ENCODE peak calls at places on chromosomes 7 and 10, in seven cellular contexts. Z is OCI-LY7, P is AG09309, O is BE2C, F is cardiac fibroblast, U is uterus, A is foreskin fibroblast. H is an unnamed sample.

GRCh38 chr7:34916267-34916666 is 121.0 kb downstream of the DPY19L1 start:
- DNase-seq in Z (no peak), P (no peak), O (no peak), F (no peak), U (no peak), A (no peak), H (no peak)

GRCh38 chr7:27064169-27064568 is 31.6 kb downstream of the HOXA1 start:
- DNase-seq in Z (no peak), P (no peak), O (no peak), F (peak), U (no peak), A (no peak), H (no peak)

GRCh38 chr7:31805209-31805818 is 118.3 kb downstream of the PPP1R17 start:
- DNase-seq in Z (no peak), P (no peak), O (no peak), F (no peak), U (no peak), A (no peak), H (no peak)

GRCh38 chr7:90747521-90747920 is 151.4 kb downstream of the CDK14 start:
- DNase-seq in Z (no peak), P (no peak), O (no peak), F (no peak), U (no peak), A (no peak), H (no peak)

GRCh38 chr10:26334932-26335573 is 103.1 kb upstream of the APBB1IP start:
- DNase-seq in Z (peak), P (peak), O (peak), F (peak), U (peak), A (peak), H (peak)

GRCh38 chr10:99357691-99358090 is 28.5 kb downstream of the CNNM1 start:
- DNase-seq in Z (no peak), P (no peak), O (no peak), F (no peak), U (no peak), A (no peak), H (no peak)

GRCh38 chr7:47852330-47853245 is 95.7 kb downstream of the PKD1L1 start:
- DNase-seq in Z (peak), P (no peak), O (peak), F (peak), U (no peak), A (no peak), H (no peak)

GRCh38 chr10:96022739-96023138 is 20.6 kb upstream of the CCNJ start:
- DNase-seq in Z (no peak), P (no peak), O (no peak), F (no peak), U (no peak), A (no peak), H (no peak)

GRCh38 chr7:41187322-41187721 is 515.6 kb downstream of the INHBA start:
- DNase-seq in Z (no peak), P (no peak), O (no peak), F (no peak), U (no peak), A (no peak), H (no peak)

GRCh38 chr10:69425513-69426298 is 9.0 kb upstream of the TACR2 start:
- DNase-seq in Z (no peak), P (no peak), O (no peak), F (no peak), U (no peak), A (no peak), H (no peak)

GRCh38 chr7:116805100-116805544 is 57.3 kb upstream of the CAPZA2 start:
- DNase-seq in Z (no peak), P (peak), O (peak), F (peak), U (no peak), A (no peak), H (no peak)

GRCh38 chr7:30968747-30969603 is 5.2 kb downstream of the GHRHR start:
- DNase-seq in Z (no peak), P (no peak), O (no peak), F (no peak), U (no peak), A (no peak), H (no peak)

GRCh38 chr7:35993663-35994622 is 159.1 kb upstream of the EEPD1 start:
- DNase-seq in Z (no peak), P (no peak), O (no peak), F (peak), U (no peak), A (peak), H (no peak)

GRCh38 chr10:87544750-87545149 is 40.1 kb downstream of the MINPP1 start:
- DNase-seq in Z (no peak), P (no peak), O (no peak), F (peak), U (no peak), A (no peak), H (no peak)

GRCh38 chr10:88731296-88731695 is 25.2 kb downstream of the LIPK start:
- DNase-seq in Z (no peak), P (no peak), O (peak), F (peak), U (no peak), A (no peak), H (no peak)

GRCh38 chr7:100604078-100604975 is 2.2 kb downstream of the PCOLCE start:
- DNase-seq in Z (peak), P (no peak), O (peak), F (peak), U (peak), A (peak), H (peak)

GRCh38 chr7:19404912-19405329 is 259.7 kb upstream of the FERD3L start:
- DNase-seq in Z (no peak), P (peak), O (no peak), F (peak), U (no peak), A (peak), H (no peak)

GRCh38 chr7:158955146-158955870 is 99.0 kb downstream of the DYNC2I1 start:
- DNase-seq in Z (no peak), P (no peak), O (no peak), F (no peak), U (peak), A (no peak), H (no peak)

GRCh38 chr10:117271427-117271826 is 30.5 kb downstream of the SLC18A2 start:
- DNase-seq in Z (no peak), P (no peak), O (no peak), F (peak), U (no peak), A (peak), H (no peak)

GRCh38 chr10:110843031-110843430 is 28.7 kb upstream of the PDCD4 start:
- DNase-seq in Z (peak), P (no peak), O (no peak), F (no peak), U (no peak), A (no peak), H (no peak)

GRCh38 chr7:27784399-27785053 is 44.6 kb downstream of the TAX1BP1 start:
- DNase-seq in Z (peak), P (no peak), O (peak), F (peak), U (no peak), A (peak), H (peak)

GRCh38 chr10:48796846-48797245 is 112.2 kb downstream of the WDFY4 start:
- DNase-seq in Z (no peak), P (no peak), O (no peak), F (no peak), U (no peak), A (no peak), H (no peak)

GRCh38 chr10:16987129-16987670 is 142.4 kb downstream of the CUBN start:
- DNase-seq in Z (no peak), P (no peak), O (no peak), F (peak), U (no peak), A (peak), H (no peak)

GRCh38 chr10:86413046-86413728 is 46.6 kb upstream of the GRID1 start:
- DNase-seq in Z (peak), P (no peak), O (no peak), F (peak), U (no peak), A (peak), H (no peak)

GRCh38 chr7:64877714-64878610 is 25.1 kb upstream of the ZNF273 start:
- DNase-seq in Z (no peak), P (no peak), O (no peak), F (no peak), U (no peak), A (no peak), H (no peak)

GRCh38 chr10:90167174-90168064 is 466.0 kb downstream of the KIF20B start:
- DNase-seq in Z (no peak), P (no peak), O (no peak), F (peak), U (no peak), A (peak), H (no peak)

GRCh38 chr7:12619461-12620069 is 49.0 kb downstream of the SCIN start:
- DNase-seq in Z (no peak), P (no peak), O (no peak), F (no peak), U (no peak), A (no peak), H (no peak)

GRCh38 chr10:6843477-6843876 is 263.4 kb upstream of the PRKCQ start:
- DNase-seq in Z (peak), P (no peak), O (no peak), F (no peak), U (no peak), A (no peak), H (no peak)
- TF ChIP-seq CTCF in Z (peak), P (peak), O (peak), F (no peak), U (no peak), A (peak), H (no peak)

DNA sequence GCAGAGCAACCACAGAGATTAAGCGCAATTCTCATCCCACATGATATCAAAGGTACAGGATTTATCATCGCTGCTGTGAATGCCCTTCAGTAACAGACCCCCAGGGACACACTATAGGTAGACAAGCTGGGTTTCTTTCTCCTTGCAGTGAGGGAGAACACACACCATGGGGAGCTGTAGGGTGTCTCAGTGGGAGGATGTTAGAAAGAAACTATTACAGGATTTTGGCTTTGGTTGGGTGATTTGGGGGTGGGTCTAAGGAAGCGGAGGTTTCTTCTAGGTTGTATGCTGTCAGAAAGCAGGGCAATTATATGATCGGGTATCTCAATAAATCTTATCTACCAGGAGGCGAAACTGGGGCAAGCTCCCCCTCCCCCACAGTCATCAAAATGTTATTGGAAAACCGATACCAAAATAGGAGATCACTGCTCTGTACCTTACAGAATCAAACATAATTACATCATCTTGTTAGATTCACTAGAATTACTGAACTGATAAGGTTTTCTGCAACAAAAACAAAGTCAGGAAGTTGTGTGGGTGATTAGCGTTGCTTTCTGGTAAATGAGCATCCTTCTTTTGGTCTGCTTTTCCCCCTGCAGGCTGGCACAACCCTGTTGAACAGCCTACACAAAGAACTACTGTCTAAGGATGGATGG is 209.7 kb downstream of the TEX36 start:
- DNase-seq in Z (no peak), P (no peak), O (no peak), F (no peak), U (no peak), A (no peak), H (no peak)
- TF ChIP-seq CTCF in Z (no peak), P (no peak), O (no peak), F (no peak), U (no peak), A (no peak), H (no peak)

GRCh38 chr7:120860151-120860550 is 2.2 kb upstream of the TSPAN12 start:
- DNase-seq in Z (no peak), P (no peak), O (no peak), F (no peak), U (no peak), A (no peak), H (no peak)

GRCh38 chr7:120856198-120856597 is 1.7 kb downstream of the TSPAN12 start:
- DNase-seq in Z (no peak), P (no peak), O (no peak), F (no peak), U (no peak), A (no peak), H (no peak)

GRCh38 chr7:120857558-120858298 is at the start of gene TSPAN12:
- DNase-seq in Z (no peak), P (no peak), O (peak), F (peak), U (peak), A (peak), H (peak)

GRCh38 chr7:120858299-120858636 is 324 bp upstream of the TSPAN12 start:
- DNase-seq in Z (no peak), P (no peak), O (no peak), F (no peak), U (no peak), A (no peak), H (no peak)

GRCh38 chr7:120856621-120857352 is 1.2 kb downstream of the TSPAN12 start:
- DNase-seq in Z (no peak), P (no peak), O (peak), F (no peak), U (peak), A (no peak), H (peak)
- TF ChIP-seq CTCF in Z (no peak), P (no peak), O (peak), F (no peak), U (no peak), A (no peak), H (no peak)

DNA sequence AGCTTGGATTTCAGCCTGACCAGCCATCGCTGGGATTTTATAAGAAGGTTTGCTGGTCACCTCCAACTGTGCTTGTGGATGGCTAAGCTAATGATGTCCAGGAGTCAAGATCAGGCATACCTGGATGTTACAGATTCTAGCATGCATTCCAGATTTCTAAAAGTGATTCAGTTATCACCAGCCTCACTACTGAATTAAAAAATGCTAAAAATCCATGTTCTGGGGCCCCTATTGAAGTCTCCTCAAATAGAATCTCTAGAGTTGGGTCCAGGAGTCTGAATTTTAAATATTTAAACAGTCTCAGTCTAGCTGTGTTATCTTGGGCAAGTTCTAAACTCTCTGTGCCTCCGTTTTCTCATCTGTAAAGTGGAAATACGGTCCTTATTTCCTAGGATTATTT is 5.0 kb downstream of the ARID5B start:
- DNase-seq in Z (no peak), P (no peak), O (no peak), F (no peak), U (no peak), A (no peak), H (no peak)
- TF ChIP-seq CTCF in Z (no peak), P (no peak), O (no peak), F (no peak), U (no peak), A (no peak), H (no peak)

GRCh38 chr10:32190890-32191491 is 134.8 kb upstream of the KIF5B start:
- DNase-seq in Z (peak), P (no peak), O (no peak), F (peak), U (no peak), A (no peak), H (no peak)
- TF ChIP-seq CTCF in Z (peak), P (peak), O (peak), F (peak), U (peak), A (peak), H (peak)

GRCh38 chr10:92592761-92593552 is at the start of gene KIF11:
- DNase-seq in Z (peak), P (peak), O (peak), F (peak), U (peak), A (peak), H (peak)
- TF ChIP-seq CTCF in Z (peak), P (no peak), O (no peak), F (no peak), U (no peak), A (no peak), H (peak)

DNA sequence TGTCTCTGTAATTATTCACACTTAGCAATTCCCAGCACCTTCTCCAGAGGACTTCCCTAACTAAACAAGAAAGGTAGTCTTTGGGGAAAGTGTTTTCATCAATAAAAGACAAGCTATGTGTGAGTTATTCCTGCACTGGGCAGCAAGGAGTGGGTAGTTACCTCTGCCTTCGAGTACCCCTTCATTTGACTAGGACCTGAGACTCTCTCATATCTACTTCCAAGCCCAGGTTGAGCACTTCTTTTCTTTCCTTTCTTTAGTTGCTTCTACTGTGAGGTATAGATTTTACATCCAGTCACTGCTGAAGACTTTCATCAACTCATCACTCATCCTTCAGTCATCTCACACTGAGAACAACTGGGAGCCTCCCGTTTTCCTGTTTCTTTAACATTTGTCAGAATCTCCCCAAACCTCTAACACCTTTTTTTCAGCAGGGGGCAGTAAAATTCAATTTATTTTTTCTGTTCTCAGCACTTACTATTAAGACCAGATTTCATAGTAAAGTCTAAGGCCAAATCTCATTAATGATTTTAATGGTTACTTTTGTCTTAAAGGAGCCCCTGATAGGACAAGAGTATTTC is 80.1 kb upstream of the PRSS1 start:
- DNase-seq in Z (peak), P (no peak), O (no peak), F (peak), U (no peak), A (peak), H (no peak)
- TF ChIP-seq CTCF in Z (peak), P (peak), O (no peak), F (peak), U (no peak), A (peak), H (peak)